ENCODE peak calls at places on chromosomes 16 and 17, in nine cellular contexts. F is PC-3; N is naive thymus-derived CD4-positive, alpha-beta T cell; B is cardiac fibroblast; D is bronchial epithelial cell; E is stomach; K is esophagus muscularis mucosa; I is AG09309; Q is psoas muscle. J is an unnamed sample.

GRCh38 chr17:49585422-49586027 is 9.9 kb downstream of the NXPH3 start:
- DNase-seq in E (no peak), F (peak), N (no peak), D (no peak), I (no peak), Q (peak), K (no peak), B (peak), J (no peak)

GRCh38 chr16:47872228-47872627 is 283.6 kb downstream of the ABCC12 start:
- DNase-seq in F (no peak), I (no peak), K (no peak), N (no peak), Q (no peak), D (peak), E (no peak), B (no peak), J (no peak)

GRCh38 chr17:65018612-65019290 is 37.8 kb downstream of the GNA13 start:
- DNase-seq in E (no peak), I (no peak), F (no peak), K (no peak), N (no peak), B (peak), D (no peak), Q (no peak), J (no peak)

GRCh38 chr16:19885456-19886060 is 910 bp upstream of the GPRC5B start:
- DNase-seq in N (no peak), K (no peak), F (no peak), D (no peak), B (no peak), I (no peak), E (no peak), Q (peak), J (no peak)

GRCh38 chr16:25079637-25080375 is 31.7 kb upstream of the LCMT1 start:
- DNase-seq in N (no peak), I (no peak), D (no peak), K (no peak), F (no peak), B (no peak), E (no peak), Q (no peak), J (no peak)

GRCh38 chr17:11144358-11145233 is 96.4 kb upstream of the SHISA6 start:
- DNase-seq in K (no peak), B (peak), Q (no peak), I (no peak), D (peak), N (no peak), F (peak), E (peak), J (no peak)

GRCh38 chr17:61209099-61209439 is 190.6 kb upstream of the TBX2 start:
- DNase-seq in N (no peak), I (no peak), E (no peak), D (no peak), K (no peak), B (no peak), Q (no peak), F (no peak), J (no peak)

GRCh38 chr16:23959069-23959800 is 123.5 kb downstream of the PRKCB start:
- DNase-seq in I (no peak), D (no peak), Q (no peak), B (no peak), E (no peak), N (no peak), K (no peak), F (no peak), J (no peak)

GRCh38 chr16:85578599-85578948 is 34.5 kb upstream of the GSE1 start:
- DNase-seq in B (no peak), I (no peak), Q (no peak), N (no peak), K (no peak), F (no peak), E (no peak), D (no peak), J (no peak)

GRCh38 chr17:72376486-72377345 is 255.9 kb downstream of the SOX9 start:
- DNase-seq in K (no peak), I (peak), Q (no peak), N (no peak), F (no peak), E (no peak), D (no peak), B (no peak), J (no peak)

GRCh38 chr16:85401917-85402766 is 211.0 kb upstream of the GSE1 start:
- DNase-seq in F (no peak), N (no peak), I (no peak), Q (peak), B (no peak), D (no peak), E (no peak), K (no peak), J (no peak)

GRCh38 chr16:75628351-75628750 is 5.3 kb upstream of the ADAT1 start:
- DNase-seq in K (no peak), F (no peak), N (no peak), B (no peak), Q (no peak), E (no peak), D (no peak), I (no peak), J (no peak)

GRCh38 chr16:685967-686366 is 1.8 kb upstream of the JMJD8 start:
- DNase-seq in F (peak), K (no peak), E (peak), I (no peak), D (peak), Q (no peak), N (no peak), B (peak), J (no peak)

GRCh38 chr17:32259596-32259995 is 6.0 kb upstream of the RHBDL3 start:
- DNase-seq in D (peak), F (no peak), Q (no peak), I (peak), N (no peak), B (peak), E (no peak), K (no peak), J (no peak)

GRCh38 chr17:70084476-70084875 is 9.5 kb downstream of the KCNJ16 start:
- DNase-seq in D (no peak), I (no peak), B (peak), E (no peak), K (no peak), F (no peak), N (no peak), Q (no peak), J (no peak)

GRCh38 chr17:4147751-4148310 is 4.8 kb downstream of the CYB5D2 start:
- DNase-seq in D (no peak), N (no peak), Q (no peak), B (peak), I (no peak), E (no peak), F (no peak), K (no peak), J (no peak)

GRCh38 chr17:41967141-41967920 is 736 bp downstream of the CNP start:
- DNase-seq in B (peak), F (peak), D (no peak), K (no peak), E (no peak), Q (peak), N (no peak), I (no peak), J (peak)

GRCh38 chr16:62950351-62950750 is 914.1 kb upstream of the CDH8 start:
- DNase-seq in F (no peak), Q (no peak), E (no peak), K (no peak), D (no peak), N (no peak), I (no peak), B (no peak), J (no peak)

GRCh38 chr17:1752425-1752941 is 9.4 kb upstream of the SERPINF1 start:
- DNase-seq in E (no peak), B (no peak), I (no peak), F (peak), K (no peak), D (peak), N (no peak), Q (no peak), J (no peak)

GRCh38 chr16:46731691-46732555 is 16.2 kb downstream of the MYLK3 start:
- DNase-seq in K (no peak), F (no peak), Q (no peak), E (no peak), I (no peak), D (no peak), B (peak), N (no peak), J (no peak)

GRCh38 chr16:66296591-66296990 is 69.9 kb upstream of the CDH5 start:
- DNase-seq in E (peak), D (no peak), K (no peak), F (no peak), I (no peak), N (no peak), B (no peak), Q (no peak), J (no peak)

GRCh38 chr17:77723909-77724875 is 234.3 kb upstream of the TNRC6C start:
- DNase-seq in F (no peak), B (no peak), D (no peak), N (no peak), Q (no peak), K (peak), I (no peak), E (no peak), J (no peak)

GRCh38 chr17:77727216-77727615 is 231.3 kb upstream of the TNRC6C start:
- DNase-seq in D (no peak), I (no peak), N (no peak), F (no peak), Q (no peak), B (no peak), E (no peak), K (peak), J (no peak)

GRCh38 chr17:77726549-77726957 is 231.9 kb upstream of the TNRC6C start:
- DNase-seq in F (no peak), K (peak), B (no peak), E (no peak), D (no peak), N (no peak), I (no peak), Q (no peak), J (no peak)

GRCh38 chr17:77724876-77725615 is 233.5 kb upstream of the TNRC6C start:
- DNase-seq in D (no peak), F (no peak), Q (no peak), N (no peak), I (no peak), E (peak), K (peak), B (no peak), J (no peak)

DNA sequence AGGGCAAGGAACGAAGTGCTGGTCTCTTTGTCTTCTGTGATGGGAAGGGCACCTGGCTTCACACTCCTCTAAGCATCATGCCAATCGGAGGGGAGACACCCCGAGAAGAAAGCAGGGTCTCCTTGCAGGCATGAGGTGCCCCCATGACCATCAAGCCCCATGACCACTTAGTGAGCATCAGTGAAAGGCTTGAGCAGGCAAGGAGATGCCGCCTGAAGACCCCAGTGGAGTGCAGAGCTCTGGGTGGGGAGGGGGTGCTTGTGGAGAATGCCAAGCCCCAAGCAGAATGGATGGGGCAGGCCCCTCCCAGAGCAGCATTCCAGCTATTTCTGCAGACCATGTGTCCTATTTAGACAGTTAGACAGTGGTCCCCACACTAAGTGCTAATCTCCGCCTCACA is 232.7 kb upstream of the TNRC6C start:
- DNase-seq in E (no peak), I (no peak), K (peak), D (no peak), B (no peak), Q (no peak), F (no peak), N (no peak), J (no peak)
- H3K4me3 ChIP-seq in E (no peak), I (no peak), K (no peak), D (no peak), B (no peak), Q (no peak), F (no peak), N (no peak), J (no peak)

GRCh38 chr17:81968850-81969812 is 8.1 kb upstream of the NOTUM start:
- DNase-seq in D (no peak), B (no peak), Q (no peak), I (no peak), F (no peak), E (no peak), N (no peak), K (no peak), J (no peak)

GRCh38 chr17:81967244-81967532 is 6.2 kb upstream of the NOTUM start:
- DNase-seq in N (no peak), I (no peak), D (no peak), K (no peak), Q (no peak), F (no peak), E (no peak), B (no peak), J (no peak)

GRCh38 chr17:81966343-81967243 is 5.6 kb upstream of the NOTUM start:
- DNase-seq in D (no peak), E (peak), I (no peak), Q (peak), F (no peak), N (no peak), B (peak), K (no peak), J (no peak)

GRCh38 chr17:81968396-81968745 is 7.4 kb upstream of the NOTUM start:
- DNase-seq in F (no peak), B (no peak), I (no peak), E (no peak), K (no peak), N (no peak), Q (no peak), D (no peak), J (no peak)

GRCh38 chr17:81967533-81968395 is 6.8 kb upstream of the NOTUM start:
- DNase-seq in D (peak), N (peak), F (peak), K (peak), E (peak), B (peak), Q (peak), I (no peak), J (peak)
- H3K4me3 ChIP-seq in D (no peak), N (peak), F (no peak), K (peak), E (peak), B (no peak), Q (peak), I (peak), J (peak)

GRCh38 chr17:80751070-80751459 is 206.4 kb downstream of the RPTOR start:
- DNase-seq in F (no peak), K (no peak), N (no peak), I (no peak), E (no peak), B (no peak), Q (peak), D (no peak), J (no peak)
- H3K4me3 ChIP-seq in F (no peak), K (peak), N (no peak), I (no peak), E (no peak), B (no peak), Q (peak), D (no peak), J (no peak)

DNA sequence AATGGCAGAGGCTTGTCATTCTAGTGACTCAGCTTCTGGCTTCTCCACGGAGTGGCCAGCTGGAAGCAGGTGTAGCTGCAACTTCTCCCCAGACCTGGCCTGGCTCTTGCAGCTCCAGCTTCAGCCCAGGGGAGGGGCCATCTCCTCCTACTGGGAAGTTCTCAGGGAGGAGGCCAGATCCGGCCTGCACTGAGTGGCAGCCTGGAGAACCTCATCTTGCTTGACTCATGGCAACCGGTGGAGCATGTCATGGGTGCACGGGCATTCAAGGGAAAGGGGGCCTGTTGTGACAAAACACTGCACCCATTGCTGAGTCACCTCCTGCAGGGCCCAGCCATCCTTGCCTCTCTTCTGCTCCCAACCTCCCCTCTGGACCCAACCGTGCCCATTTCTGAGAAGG is 273.9 kb upstream of the MAF start:
- DNase-seq in B (no peak), K (no peak), D (peak), F (no peak), Q (no peak), N (no peak), I (no peak), E (no peak), J (no peak)
- H3K4me3 ChIP-seq in B (no peak), K (no peak), D (no peak), F (no peak), Q (no peak), N (no peak), I (no peak), E (no peak), J (no peak)

DNA sequence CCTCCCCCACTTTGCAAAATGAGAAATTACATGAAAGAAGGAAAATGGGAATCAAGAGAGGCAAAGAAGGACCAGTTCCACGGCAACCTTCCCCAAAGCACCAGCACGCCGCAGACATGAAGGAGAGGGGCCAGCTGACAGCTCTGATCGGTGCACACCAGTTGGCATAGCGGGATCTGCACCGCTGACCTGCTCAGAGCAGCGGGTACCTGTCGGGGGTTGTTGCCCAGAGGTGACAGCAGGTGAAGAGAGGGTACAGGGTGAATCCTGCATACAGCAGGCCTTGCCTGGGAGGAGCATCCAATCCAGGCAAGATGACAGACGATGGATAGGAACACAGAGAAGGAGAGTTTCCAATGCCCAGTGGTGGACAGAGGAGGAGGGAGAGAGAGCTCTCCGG is 24.1 kb downstream of the CEP295NL start:
- DNase-seq in K (no peak), N (no peak), B (no peak), F (no peak), D (no peak), E (no peak), I (no peak), Q (no peak), J (no peak)
- H3K4me3 ChIP-seq in K (no peak), N (peak), B (no peak), F (no peak), D (no peak), E (peak), I (no peak), Q (no peak), J (peak)

GRCh38 chr16:31886227-31886626 is 12.6 kb downstream of the ZNF267 start:
- DNase-seq in Q (no peak), E (no peak), K (no peak), D (no peak), N (no peak), I (no peak), F (no peak), B (no peak), J (no peak)
- H3K4me3 ChIP-seq in Q (no peak), E (no peak), K (no peak), D (no peak), N (no peak), I (no peak), F (no peak), B (no peak), J (no peak)

J was measured in CD8-positive, alpha-beta T cell.